ENCODE peak calls at places on chromosomes 6 and 20, in nine cellular contexts. One of them, this sample, is unnamed.

GRCh38 chr6:85354761-85355618 is 94.9 kb upstream of the NT5E start:
- DNase-seq in activated T-cell treated with anti-CD3 and anti-CD28 coated beads for 1 hour: peak; percentile 42
- DNase-seq in stimulated activated CD8-positive, alpha-beta memory T cell treated with anti-CD3 and anti-CD28 coated beads, Interleukin-15, amount 100 ng/mL, for 1 hour: peak; percentile 46
- DNase-seq in A549: peak; percentile 59
- DNase-seq in fibroblast of pulmonary artery: peak; percentile 80
- DNase-seq in HTR-8/SVneo: peak; percentile 45
- DNase-seq in GM18507: peak; percentile 22
- DNase-seq in NCI-H1092 treated with DMSO at 0.1 percent for 48 hours: peak; percentile 24
- DNase-seq in adrenal gland: peak; percentile 46
- DNase-seq in this sample: peak; percentile 8

GRCh38 chr20:47568019-47568418 is 66.3 kb downstream of the NCOA3 start:
- DNase-seq in A549: peak; percentile 62
- DNase-seq in stimulated activated CD8-positive, alpha-beta memory T cell treated with anti-CD3 and anti-CD28 coated beads, Interleukin-15, amount 100 ng/mL, for 1 hour: no peak
- DNase-seq in adrenal gland: peak; percentile 66
- DNase-seq in fibroblast of pulmonary artery: peak; percentile 94
- DNase-seq in NCI-H1092 treated with DMSO at 0.1 percent for 48 hours: peak; percentile 46
- DNase-seq in GM18507: no peak
- DNase-seq in activated T-cell treated with anti-CD3 and anti-CD28 coated beads for 1 hour: no peak
- DNase-seq in HTR-8/SVneo: peak; percentile 76
- DNase-seq in this sample: no peak

GRCh38 chr6:169722362-169723199 is 1.7 kb downstream of the PHF10 start:
- DNase-seq in activated T-cell treated with anti-CD3 and anti-CD28 coated beads for 1 hour: peak; percentile 16
- DNase-seq in NCI-H1092 treated with DMSO at 0.1 percent for 48 hours: no peak
- DNase-seq in adrenal gland: peak; percentile 52
- DNase-seq in fibroblast of pulmonary artery: peak; percentile 83
- DNase-seq in HTR-8/SVneo: peak; percentile 36
- DNase-seq in GM18507: no peak
- DNase-seq in A549: peak; percentile 40
- DNase-seq in stimulated activated CD8-positive, alpha-beta memory T cell treated with anti-CD3 and anti-CD28 coated beads, Interleukin-15, amount 100 ng/mL, for 1 hour: no peak
- DNase-seq in this sample: no peak

GRCh38 chr6:135073757-135074393 is 19.3 kb upstream of the HBS1L start:
- DNase-seq in activated T-cell treated with anti-CD3 and anti-CD28 coated beads for 1 hour: no peak
- DNase-seq in fibroblast of pulmonary artery: no peak
- DNase-seq in A549: no peak
- DNase-seq in adrenal gland: no peak
- DNase-seq in NCI-H1092 treated with DMSO at 0.1 percent for 48 hours: no peak
- DNase-seq in GM18507: no peak
- DNase-seq in stimulated activated CD8-positive, alpha-beta memory T cell treated with anti-CD3 and anti-CD28 coated beads, Interleukin-15, amount 100 ng/mL, for 1 hour: no peak
- DNase-seq in HTR-8/SVneo: no peak
- DNase-seq in this sample: no peak

GRCh38 chr6:40359808-40360207 is 227.4 kb downstream of the LRFN2 start:
- DNase-seq in NCI-H1092 treated with DMSO at 0.1 percent for 48 hours: no peak
- DNase-seq in stimulated activated CD8-positive, alpha-beta memory T cell treated with anti-CD3 and anti-CD28 coated beads, Interleukin-15, amount 100 ng/mL, for 1 hour: no peak
- DNase-seq in activated T-cell treated with anti-CD3 and anti-CD28 coated beads for 1 hour: no peak
- DNase-seq in A549: no peak
- DNase-seq in fibroblast of pulmonary artery: no peak
- DNase-seq in HTR-8/SVneo: no peak
- DNase-seq in GM18507: no peak
- DNase-seq in adrenal gland: no peak
- DNase-seq in this sample: no peak

GRCh38 chr20:44501448-44501847 is 20.4 kb downstream of the SERINC3 start:
- DNase-seq in stimulated activated CD8-positive, alpha-beta memory T cell treated with anti-CD3 and anti-CD28 coated beads, Interleukin-15, amount 100 ng/mL, for 1 hour: no peak
- DNase-seq in adrenal gland: peak; percentile 55
- DNase-seq in A549: no peak
- DNase-seq in HTR-8/SVneo: peak; percentile 70
- DNase-seq in NCI-H1092 treated with DMSO at 0.1 percent for 48 hours: no peak
- DNase-seq in GM18507: no peak
- DNase-seq in fibroblast of pulmonary artery: peak; percentile 94
- DNase-seq in activated T-cell treated with anti-CD3 and anti-CD28 coated beads for 1 hour: no peak
- DNase-seq in this sample: no peak

GRCh38 chr6:92114091-92114490 is 1305.3 kb downstream of the EPHA7 start:
- DNase-seq in stimulated activated CD8-positive, alpha-beta memory T cell treated with anti-CD3 and anti-CD28 coated beads, Interleukin-15, amount 100 ng/mL, for 1 hour: no peak
- DNase-seq in NCI-H1092 treated with DMSO at 0.1 percent for 48 hours: peak; percentile 12
- DNase-seq in adrenal gland: no peak
- DNase-seq in A549: no peak
- DNase-seq in fibroblast of pulmonary artery: no peak
- DNase-seq in activated T-cell treated with anti-CD3 and anti-CD28 coated beads for 1 hour: no peak
- DNase-seq in HTR-8/SVneo: no peak
- DNase-seq in GM18507: no peak
- DNase-seq in this sample: no peak

GRCh38 chr20:3995067-3995748 is 20.1 kb downstream of the RNF24 start:
- DNase-seq in stimulated activated CD8-positive, alpha-beta memory T cell treated with anti-CD3 and anti-CD28 coated beads, Interleukin-15, amount 100 ng/mL, for 1 hour: no peak
- DNase-seq in A549: no peak
- DNase-seq in fibroblast of pulmonary artery: peak; percentile 31
- DNase-seq in activated T-cell treated with anti-CD3 and anti-CD28 coated beads for 1 hour: no peak
- DNase-seq in NCI-H1092 treated with DMSO at 0.1 percent for 48 hours: no peak
- DNase-seq in adrenal gland: no peak
- DNase-seq in HTR-8/SVneo: peak; percentile 38
- DNase-seq in GM18507: no peak
- DNase-seq in this sample: no peak

GRCh38 chr6:112066606-112067005 is 12.7 kb downstream of the CCN6 start:
- DNase-seq in adrenal gland: no peak
- DNase-seq in GM18507: no peak
- DNase-seq in activated T-cell treated with anti-CD3 and anti-CD28 coated beads for 1 hour: no peak
- DNase-seq in HTR-8/SVneo: no peak
- DNase-seq in stimulated activated CD8-positive, alpha-beta memory T cell treated with anti-CD3 and anti-CD28 coated beads, Interleukin-15, amount 100 ng/mL, for 1 hour: no peak
- DNase-seq in fibroblast of pulmonary artery: no peak
- DNase-seq in NCI-H1092 treated with DMSO at 0.1 percent for 48 hours: no peak
- DNase-seq in A549: no peak
- DNase-seq in this sample: no peak

GRCh38 chr6:150492941-150493340 is 106.7 kb upstream of the PLEKHG1 start:
- DNase-seq in stimulated activated CD8-positive, alpha-beta memory T cell treated with anti-CD3 and anti-CD28 coated beads, Interleukin-15, amount 100 ng/mL, for 1 hour: no peak
- DNase-seq in fibroblast of pulmonary artery: peak; percentile 78
- DNase-seq in NCI-H1092 treated with DMSO at 0.1 percent for 48 hours: no peak
- DNase-seq in activated T-cell treated with anti-CD3 and anti-CD28 coated beads for 1 hour: no peak
- DNase-seq in HTR-8/SVneo: no peak
- DNase-seq in GM18507: no peak
- DNase-seq in A549: peak; percentile 13
- DNase-seq in adrenal gland: no peak
- DNase-seq in this sample: no peak

GRCh38 chr6:129552413-129552812 is 157.6 kb downstream of the ARHGAP18 start:
- DNase-seq in A549: no peak
- DNase-seq in stimulated activated CD8-positive, alpha-beta memory T cell treated with anti-CD3 and anti-CD28 coated beads, Interleukin-15, amount 100 ng/mL, for 1 hour: no peak
- DNase-seq in fibroblast of pulmonary artery: no peak
- DNase-seq in adrenal gland: no peak
- DNase-seq in HTR-8/SVneo: no peak
- DNase-seq in activated T-cell treated with anti-CD3 and anti-CD28 coated beads for 1 hour: no peak
- DNase-seq in NCI-H1092 treated with DMSO at 0.1 percent for 48 hours: no peak
- DNase-seq in GM18507: no peak
- DNase-seq in this sample: no peak

GRCh38 chr6:150528648-150529285 is 70.9 kb upstream of the PLEKHG1 start:
- DNase-seq in activated T-cell treated with anti-CD3 and anti-CD28 coated beads for 1 hour: no peak
- DNase-seq in fibroblast of pulmonary artery: peak; percentile 62
- DNase-seq in NCI-H1092 treated with DMSO at 0.1 percent for 48 hours: no peak
- DNase-seq in stimulated activated CD8-positive, alpha-beta memory T cell treated with anti-CD3 and anti-CD28 coated beads, Interleukin-15, amount 100 ng/mL, for 1 hour: no peak
- DNase-seq in HTR-8/SVneo: peak; percentile 5
- DNase-seq in GM18507: peak; percentile 7
- DNase-seq in adrenal gland: no peak
- DNase-seq in A549: no peak
- DNase-seq in this sample: peak; percentile 8

GRCh38 chr6:136812174-136812573 is 10.2 kb upstream of the PEX7 start:
- DNase-seq in stimulated activated CD8-positive, alpha-beta memory T cell treated with anti-CD3 and anti-CD28 coated beads, Interleukin-15, amount 100 ng/mL, for 1 hour: no peak
- DNase-seq in HTR-8/SVneo: no peak
- DNase-seq in GM18507: no peak
- DNase-seq in A549: no peak
- DNase-seq in activated T-cell treated with anti-CD3 and anti-CD28 coated beads for 1 hour: no peak
- DNase-seq in adrenal gland: no peak
- DNase-seq in fibroblast of pulmonary artery: no peak
- DNase-seq in NCI-H1092 treated with DMSO at 0.1 percent for 48 hours: no peak
- DNase-seq in this sample: no peak

GRCh38 chr6:35804996-35805736 is at the start of gene LHFPL5:
- DNase-seq in activated T-cell treated with anti-CD3 and anti-CD28 coated beads for 1 hour: peak; percentile 24
- DNase-seq in NCI-H1092 treated with DMSO at 0.1 percent for 48 hours: peak; percentile 68
- DNase-seq in stimulated activated CD8-positive, alpha-beta memory T cell treated with anti-CD3 and anti-CD28 coated beads, Interleukin-15, amount 100 ng/mL, for 1 hour: peak; percentile 9
- DNase-seq in A549: no peak
- DNase-seq in adrenal gland: no peak
- DNase-seq in HTR-8/SVneo: peak; percentile 79
- DNase-seq in fibroblast of pulmonary artery: peak; percentile 25
- DNase-seq in GM18507: peak; percentile 60
- DNase-seq in this sample: no peak

GRCh38 chr20:32333988-32334885 is 23.9 kb upstream of the ASXL1 start:
- DNase-seq in stimulated activated CD8-positive, alpha-beta memory T cell treated with anti-CD3 and anti-CD28 coated beads, Interleukin-15, amount 100 ng/mL, for 1 hour: peak; percentile 9
- DNase-seq in NCI-H1092 treated with DMSO at 0.1 percent for 48 hours: no peak
- DNase-seq in GM18507: no peak
- DNase-seq in fibroblast of pulmonary artery: peak; percentile 84
- DNase-seq in A549: no peak
- DNase-seq in adrenal gland: peak; percentile 22
- DNase-seq in activated T-cell treated with anti-CD3 and anti-CD28 coated beads for 1 hour: peak; percentile 12
- DNase-seq in HTR-8/SVneo: no peak
- DNase-seq in this sample: peak; percentile 73